ENCODE peak calls at places on chromosomes 5 and 9, in seven cellular contexts. One of them, this sample, is unnamed.

GRCh38 chr5:179150011-179150410 is 89.8 kb downstream of the ZNF354C start:
- DNase-seq in left ventricle myocardium inferior: no peak
- DNase-seq in PC-3: no peak
- DNase-seq in heart right ventricle: no peak
- DNase-seq in CD8-positive, alpha-beta T cell: no peak
- DNase-seq in GM23338: no peak
- DNase-seq in A549: no peak
- DNase-seq in this sample: no peak

GRCh38 chr9:127942152-127943010 is 4.7 kb upstream of the DPM2 start:
- DNase-seq in left ventricle myocardium inferior: peak; percentile 71
- DNase-seq in PC-3: peak; percentile 51
- DNase-seq in heart right ventricle: peak; percentile 58
- DNase-seq in CD8-positive, alpha-beta T cell: no peak
- DNase-seq in GM23338: peak; percentile 85
- DNase-seq in A549: peak; percentile 76
- DNase-seq in this sample: peak; percentile 30

GRCh38 chr5:165457854-165458481 is 1952.5 kb downstream of the MAT2B start:
- DNase-seq in left ventricle myocardium inferior: no peak
- DNase-seq in PC-3: peak; percentile 29
- DNase-seq in heart right ventricle: no peak
- DNase-seq in CD8-positive, alpha-beta T cell: no peak
- DNase-seq in GM23338: peak; percentile 88
- DNase-seq in A549: peak; percentile 31
- DNase-seq in this sample: peak; percentile 33

GRCh38 chr5:19608434-19608833 is 379.6 kb downstream of the CDH18 start:
- DNase-seq in left ventricle myocardium inferior: no peak
- DNase-seq in PC-3: peak; percentile 58
- DNase-seq in heart right ventricle: no peak
- DNase-seq in CD8-positive, alpha-beta T cell: no peak
- DNase-seq in GM23338: peak; percentile 24
- DNase-seq in A549: peak; percentile 12
- DNase-seq in this sample: peak; percentile 6

GRCh38 chr9:18675973-18676372 is 202.0 kb downstream of the ADAMTSL1 start:
- DNase-seq in left ventricle myocardium inferior: no peak
- DNase-seq in PC-3: no peak
- DNase-seq in heart right ventricle: no peak
- DNase-seq in CD8-positive, alpha-beta T cell: no peak
- DNase-seq in GM23338: no peak
- DNase-seq in A549: no peak
- DNase-seq in this sample: no peak

GRCh38 chr5:159673538-159673937 is 242.7 kb upstream of the ADRA1B start:
- DNase-seq in left ventricle myocardium inferior: no peak
- DNase-seq in PC-3: no peak
- DNase-seq in heart right ventricle: no peak
- DNase-seq in CD8-positive, alpha-beta T cell: no peak
- DNase-seq in GM23338: no peak
- DNase-seq in A549: no peak
- DNase-seq in this sample: no peak

GRCh38 chr9:22211588-22212360 is 202.7 kb upstream of the CDKN2B start:
- DNase-seq in left ventricle myocardium inferior: no peak
- DNase-seq in PC-3: peak; percentile 96
- DNase-seq in heart right ventricle: no peak
- DNase-seq in CD8-positive, alpha-beta T cell: no peak
- DNase-seq in GM23338: no peak
- DNase-seq in A549: peak; percentile 80
- DNase-seq in this sample: peak; percentile 91

GRCh38 chr5:177491429-177491945 is 5.9 kb downstream of the PDLIM7 start:
- DNase-seq in left ventricle myocardium inferior: no peak
- DNase-seq in PC-3: peak; percentile 38
- DNase-seq in heart right ventricle: no peak
- DNase-seq in CD8-positive, alpha-beta T cell: no peak
- DNase-seq in GM23338: peak; percentile 94
- DNase-seq in A549: peak; percentile 79
- DNase-seq in this sample: peak; percentile 44

GRCh38 chr9:76526026-76526425 is 67.0 kb downstream of the GCNT1 start:
- DNase-seq in left ventricle myocardium inferior: no peak
- DNase-seq in PC-3: peak; percentile 18
- DNase-seq in heart right ventricle: no peak
- DNase-seq in CD8-positive, alpha-beta T cell: no peak
- DNase-seq in GM23338: no peak
- DNase-seq in A549: no peak
- DNase-seq in this sample: no peak

GRCh38 chr5:146726891-146727290 is 151.7 kb downstream of the PPP2R2B start:
- DNase-seq in left ventricle myocardium inferior: no peak
- DNase-seq in PC-3: no peak
- DNase-seq in heart right ventricle: no peak
- DNase-seq in CD8-positive, alpha-beta T cell: no peak
- DNase-seq in GM23338: no peak
- DNase-seq in A549: no peak
- DNase-seq in this sample: no peak

GRCh38 chr9:133334161-133334560 is 1.8 kb downstream of the SURF6 start:
- DNase-seq in left ventricle myocardium inferior: peak; percentile 5
- DNase-seq in PC-3: peak; percentile 28
- DNase-seq in heart right ventricle: no peak
- DNase-seq in CD8-positive, alpha-beta T cell: no peak
- DNase-seq in GM23338: peak; percentile 40
- DNase-seq in A549: no peak
- DNase-seq in this sample: no peak

GRCh38 chr5:143063175-143063970 is 293.2 kb downstream of the ARHGAP26 start:
- DNase-seq in left ventricle myocardium inferior: peak; percentile 76
- DNase-seq in PC-3: peak; percentile 17
- DNase-seq in heart right ventricle: peak; percentile 77
- DNase-seq in CD8-positive, alpha-beta T cell: no peak
- DNase-seq in GM23338: no peak
- DNase-seq in A549: no peak
- DNase-seq in this sample: no peak

GRCh38 chr5:147963436-147963835 is 57.1 kb upstream of the C5orf46 start:
- DNase-seq in left ventricle myocardium inferior: no peak
- DNase-seq in PC-3: no peak
- DNase-seq in heart right ventricle: no peak
- DNase-seq in CD8-positive, alpha-beta T cell: no peak
- DNase-seq in GM23338: no peak
- DNase-seq in A549: no peak
- DNase-seq in this sample: no peak
- TF ChIP-seq CTCF in left ventricle myocardium inferior: no peak
- TF ChIP-seq CTCF in PC-3: no peak
- TF ChIP-seq CTCF in heart right ventricle: no peak
- TF ChIP-seq CTCF in CD8-positive, alpha-beta T cell: no peak
- TF ChIP-seq CTCF in GM23338: no peak
- TF ChIP-seq CTCF in A549: no peak
- TF ChIP-seq CTCF in this sample: no peak

GRCh38 chr9:134694714-134695113 is 53.1 kb downstream of the COL5A1 start:
- DNase-seq in left ventricle myocardium inferior: peak; percentile 6
- DNase-seq in PC-3: no peak
- DNase-seq in heart right ventricle: no peak
- DNase-seq in CD8-positive, alpha-beta T cell: no peak
- DNase-seq in GM23338: no peak
- DNase-seq in A549: no peak
- DNase-seq in this sample: no peak
- H3K4me1 ChIP-seq in left ventricle myocardium inferior: peaks cover 29% of the 10 kb centered on the region
- H3K4me1 ChIP-seq in PC-3: no peaks in the 10 kb centered on the region
- H3K4me1 ChIP-seq in heart right ventricle: peaks cover 19% of the 10 kb centered on the region
- H3K4me1 ChIP-seq in CD8-positive, alpha-beta T cell: no peaks in the 10 kb centered on the region
- H3K4me1 ChIP-seq in GM23338: no peaks in the 10 kb centered on the region
- H3K4me1 ChIP-seq in A549: peaks cover 10% of the 10 kb centered on the region
- H3K4me1 ChIP-seq in this sample: no peaks in the 10 kb centered on the region

GRCh38 chr5:150758534-150759333 is at the start of gene DCTN4:
- DNase-seq in left ventricle myocardium inferior: peak; percentile 97
- DNase-seq in PC-3: peak; percentile 97
- DNase-seq in heart right ventricle: peak; percentile 97
- DNase-seq in CD8-positive, alpha-beta T cell: peak; percentile 90
- DNase-seq in GM23338: peak; percentile 99
- DNase-seq in A549: peak; percentile 99
- DNase-seq in this sample: peak; percentile 100
- TF ChIP-seq CTCF in left ventricle myocardium inferior: no peak
- TF ChIP-seq CTCF in PC-3: no peak
- TF ChIP-seq CTCF in heart right ventricle: no peak
- TF ChIP-seq CTCF in CD8-positive, alpha-beta T cell: no peak
- TF ChIP-seq CTCF in GM23338: no peak
- TF ChIP-seq CTCF in A549: no peak
- TF ChIP-seq CTCF in this sample: no peak

GRCh38 chr9:126472446-126472845 is 141.3 kb upstream of the LMX1B start:
- DNase-seq in left ventricle myocardium inferior: no peak
- DNase-seq in PC-3: no peak
- DNase-seq in heart right ventricle: no peak
- DNase-seq in CD8-positive, alpha-beta T cell: no peak
- DNase-seq in GM23338: no peak
- DNase-seq in A549: no peak
- DNase-seq in this sample: no peak
- H3K4me1 ChIP-seq in left ventricle myocardium inferior: peaks cover 4% of the 10 kb centered on the region
- H3K4me1 ChIP-seq in PC-3: no peaks in the 10 kb centered on the region
- H3K4me1 ChIP-seq in heart right ventricle: no peaks in the 10 kb centered on the region
- H3K4me1 ChIP-seq in CD8-positive, alpha-beta T cell: peaks cover 59% of the 10 kb centered on the region
- H3K4me1 ChIP-seq in GM23338: peaks cover 14% of the 10 kb centered on the region
- H3K4me1 ChIP-seq in A549: peaks cover 21% of the 10 kb centered on the region
- H3K4me1 ChIP-seq in this sample: no peaks in the 10 kb centered on the region

This sample was measured in mammary epithelial cell.